ENCODE peak calls at places on chromosomes 6 and 20, in seven cellular contexts. E is GM23338, A is Panc1, W is esophagus muscularis mucosa, Y is endothelial cell of umbilical vein, V is HCT116, C is K562. R is an unnamed sample.

GRCh38 chr6:21935561-21936028 is 342.0 kb downstream of the SOX4 start:
- DNase-seq in V (peak), Y (no peak), A (no peak), C (peak), W (no peak), E (peak), R (no peak)

GRCh38 chr6:3500262-3501001 is 43.6 kb upstream of the SLC22A23 start:
- DNase-seq in V (no peak), A (no peak), W (no peak), Y (peak), E (no peak), C (no peak), R (no peak)

GRCh38 chr6:100455230-100456124 is 9.2 kb downstream of the SIM1 start:
- DNase-seq in V (no peak), E (peak), W (peak), C (no peak), A (no peak), Y (no peak), R (no peak)

GRCh38 chr20:59993736-59994484 is 35.7 kb downstream of the CDH26 start:
- DNase-seq in V (no peak), Y (no peak), W (peak), C (no peak), A (no peak), E (peak), R (no peak)

GRCh38 chr6:167872538-167873210 is 46.0 kb downstream of the AFDN start:
- DNase-seq in A (no peak), V (no peak), W (no peak), E (no peak), C (no peak), Y (no peak), R (no peak)

GRCh38 chr6:158220786-158221442 is 52.8 kb downstream of the GTF2H5 start:
- DNase-seq in A (no peak), V (peak), C (peak), W (no peak), Y (peak), E (peak), R (peak)

GRCh38 chr6:32668226-32668747 is 1.8 kb upstream of the HLA-DQB1 start:
- DNase-seq in Y (no peak), V (peak), E (peak), W (no peak), A (no peak), C (no peak), R (peak)

GRCh38 chr6:167000759-167001158 is 1.6 kb downstream of the CEP43 start:
- DNase-seq in W (peak), Y (no peak), A (no peak), C (no peak), V (no peak), E (no peak), R (no peak)

GRCh38 chr20:24469116-24470030 is at the start of gene SYNDIG1:
- DNase-seq in V (no peak), E (peak), C (no peak), W (no peak), Y (no peak), A (no peak), R (no peak)

GRCh38 chr6:2984738-2985381 is 13.5 kb upstream of the SERPINB6 start:
- DNase-seq in E (peak), C (no peak), Y (no peak), A (no peak), V (no peak), W (no peak), R (no peak)

GRCh38 chr6:56148488-56149190 is 98.7 kb downstream of the COL21A1 start:
- DNase-seq in V (no peak), A (no peak), W (no peak), E (no peak), C (no peak), Y (peak), R (no peak)

GRCh38 chr6:4550227-4550597 is 226.0 kb upstream of the CDYL start:
- DNase-seq in E (no peak), C (peak), W (no peak), V (no peak), A (no peak), Y (no peak), R (no peak)

GRCh38 chr20:13068336-13068735 is 59.6 kb downstream of the SPTLC3 start:
- DNase-seq in A (no peak), W (no peak), C (no peak), E (no peak), V (no peak), Y (no peak), R (no peak)

GRCh38 chr6:10487668-10488327 is 33.4 kb upstream of the GCNT2 start:
- DNase-seq in E (peak), C (no peak), Y (no peak), V (no peak), W (no peak), A (no peak), R (no peak)

GRCh38 chr20:57659131-57659788 is 39.0 kb upstream of the ZBP1 start:
- DNase-seq in A (no peak), C (no peak), W (no peak), E (no peak), Y (no peak), V (no peak), R (peak)

GRCh38 chr20:31670371-31671228 is 32.9 kb downstream of the COX4I2 start:
- DNase-seq in E (no peak), W (no peak), A (no peak), C (no peak), V (no peak), Y (no peak), R (peak)

GRCh38 chr6:158910484-158911075 is 89.4 kb downstream of the RSPH3 start:
- DNase-seq in A (no peak), W (no peak), Y (no peak), C (no peak), V (no peak), E (peak), R (no peak)

DNA sequence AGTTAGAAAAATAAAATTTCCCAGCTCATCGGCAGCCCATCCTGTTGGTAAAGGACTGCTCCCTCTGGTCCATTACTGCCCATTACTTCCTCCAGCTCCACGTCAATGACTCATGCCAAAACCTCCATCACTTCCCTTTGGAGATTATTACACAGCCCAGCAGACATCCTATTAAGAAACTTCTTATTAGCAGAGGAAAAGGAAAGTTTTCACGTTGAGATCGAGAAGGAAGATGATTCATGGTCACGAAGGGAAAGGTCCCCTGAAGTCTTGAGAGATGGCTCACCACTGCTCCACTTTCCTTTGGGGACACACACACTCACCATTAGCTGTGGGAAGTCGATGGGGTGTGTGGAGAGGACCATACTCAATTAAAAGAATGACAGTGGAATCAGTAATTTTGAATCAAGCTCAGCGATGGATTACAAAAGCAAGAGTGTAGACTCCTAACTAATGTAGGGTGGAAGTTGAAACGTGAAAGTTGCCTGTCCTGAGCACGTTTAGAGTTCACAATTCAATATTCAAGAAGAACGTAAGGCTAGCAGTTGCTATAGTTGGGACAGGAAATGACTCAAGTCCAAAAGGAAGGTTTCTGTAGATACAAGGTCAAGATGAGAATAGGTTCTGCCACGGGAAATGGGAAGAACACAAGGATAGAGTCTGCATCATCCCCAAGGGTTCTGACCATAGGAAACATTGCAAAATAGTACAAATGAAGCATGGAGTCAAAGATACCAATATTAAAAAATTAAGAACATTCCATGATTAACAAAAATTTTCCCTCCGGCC is 21.6 kb downstream of the SASH1 start:
- DNase-seq in E (no peak), A (no peak), Y (peak), W (no peak), C (no peak), V (no peak), R (no peak)
- H3K4me3 ChIP-seq in E (no peak), A (no peak), Y (peak), W (no peak), C (no peak), V (no peak), R (no peak)

DNA sequence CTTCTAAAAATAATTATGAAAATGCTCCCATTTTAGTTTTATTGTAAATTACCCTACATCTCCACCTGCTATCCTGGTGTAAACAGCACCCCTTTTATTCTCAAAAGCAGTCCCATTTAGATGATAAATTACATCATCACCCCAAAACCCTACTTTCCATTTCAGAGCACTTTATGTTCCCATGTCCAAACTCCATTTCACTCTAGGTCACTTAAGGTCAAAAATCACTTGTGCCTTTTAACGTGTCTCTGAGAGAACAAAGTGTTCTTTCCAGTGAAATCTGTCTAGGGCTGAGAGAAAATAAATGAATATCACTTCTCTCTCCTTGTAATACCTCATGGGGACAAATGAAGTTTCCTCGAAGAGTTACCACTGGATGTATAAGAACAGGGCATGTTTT is 157.3 kb downstream of the INSM1 start:
- DNase-seq in A (no peak), V (no peak), E (no peak), Y (no peak), W (no peak), C (no peak), R (no peak)
- TF ChIP-seq POLR2AphosphoS5 in A (no peak), V (no peak), E (no peak), Y (no peak), W (no peak), C (no peak), R (no peak)

GRCh38 chr6:156618600-156619205 is 158.5 kb upstream of the ARID1B start:
- DNase-seq in C (no peak), Y (no peak), A (no peak), E (peak), W (no peak), V (no peak), R (no peak)
- H3K4me3 ChIP-seq in C (no peak), Y (no peak), A (no peak), E (no peak), W (no peak), V (no peak), R (no peak)

DNA sequence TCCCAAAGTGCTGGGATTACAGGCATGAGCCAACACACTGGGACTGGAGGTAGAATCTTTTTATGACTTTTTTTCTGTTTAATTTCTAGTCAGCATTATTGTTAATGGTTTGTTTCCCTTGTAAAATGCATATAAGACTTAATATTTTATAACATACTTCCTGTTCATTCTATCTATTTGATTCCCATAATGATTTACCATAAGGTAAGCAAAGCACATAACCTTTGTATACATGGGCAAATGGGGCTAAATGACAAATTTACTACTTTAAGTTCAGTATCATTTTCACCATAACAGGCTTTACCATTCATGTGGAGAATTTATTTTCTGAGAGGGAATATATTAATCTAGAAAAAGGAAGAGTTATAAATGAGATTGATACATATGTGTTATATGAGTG is 24.3 kb downstream of the VTA1 start:
- DNase-seq in V (no peak), E (no peak), A (no peak), W (no peak), C (no peak), Y (no peak), R (no peak)
- TF ChIP-seq POLR2AphosphoS5 in V (no peak), E (no peak), A (no peak), W (no peak), C (no peak), Y (no peak), R (no peak)

GRCh38 chr6:88493717-88494116 is 327.6 kb upstream of the CNR1 start:
- DNase-seq in W (no peak), V (no peak), C (no peak), Y (no peak), A (no peak), E (no peak), R (no peak)
- H3K4me3 ChIP-seq in W (no peak), V (no peak), C (no peak), Y (no peak), A (no peak), E (no peak), R (no peak)

GRCh38 chr6:69796627-69797390 is at the start of gene LMBRD1:
- DNase-seq in V (peak), A (peak), C (peak), W (peak), E (peak), Y (peak), R (peak)
- TF ChIP-seq POLR2AphosphoS5 in V (peak), A (peak), C (peak), W (peak), E (peak), Y (no peak), R (peak)